ENCODE peak calls at places on chromosomes 1 and 21, in four cellular contexts. M, Y, I and N are unnamed samples.
A peak's percentile ranks its signal among the peaks of the same experiment; 100 is the strongest.

GRCh38 chr1:231421616-231421970 is 494 bp downstream of the EGLN1 start:
- DNase-seq in M (no peak), Y (no peak), I (peak; percentile 44), N (no peak)

GRCh38 chr1:198936371-198937083 is 297.7 kb downstream of the PTPRC start:
- DNase-seq in M (no peak), Y (no peak), I (peak; percentile 25), N (no peak)

GRCh38 chr1:55823521-55824296 is 608.5 kb upstream of the USP24 start:
- DNase-seq in M (no peak), Y (no peak), I (no peak), N (no peak)

GRCh38 chr1:176656257-176656995 is 193.5 kb downstream of the PAPPA2 start:
- DNase-seq in M (no peak), Y (no peak), I (peak; percentile 45), N (peak; percentile 23)

GRCh38 chr21:14736162-14736561 is 190.0 kb upstream of the SAMSN1 start:
- DNase-seq in M (peak; percentile 51), Y (no peak), I (no peak), N (no peak)

GRCh38 chr1:9249263-9249533 is 14.6 kb downstream of the H6PD start:
- DNase-seq in M (no peak), Y (no peak), I (no peak), N (no peak)

GRCh38 chr1:52053862-52054261 is 1.1 kb downstream of the TXNDC12 start:
- DNase-seq in M (no peak), Y (no peak), I (no peak), N (no peak)

GRCh38 chr1:181440510-181440909 is 42.8 kb upstream of the CACNA1E start:
- DNase-seq in M (no peak), Y (no peak), I (no peak), N (no peak)

GRCh38 chr1:6734579-6735397 is 33.2 kb upstream of the DNAJC11 start:
- DNase-seq in M (no peak), Y (no peak), I (no peak), N (no peak)

GRCh38 chr1:50424045-50424939 is 1.0 kb upstream of the DMRTA2 start:
- DNase-seq in M (no peak), Y (no peak), I (no peak), N (peak; percentile 66)

GRCh38 chr1:72037745-72038343 is 244.5 kb downstream of the NEGR1 start:
- DNase-seq in M (peak; percentile 21), Y (peak; percentile 4), I (no peak), N (no peak)

GRCh38 chr1:150551049-150551783 is 2.0 kb downstream of the ADAMTSL4 start:
- DNase-seq in M (no peak), Y (no peak), I (peak; percentile 5), N (no peak)
- TF ChIP-seq POLR2A in M (no peak), Y (no peak), I (no peak), N (no peak)

GRCh38 chr1:204419064-204419403 is 7.4 kb upstream of the PPP1R15B start:
- DNase-seq in M (no peak), Y (no peak), I (no peak), N (peak; percentile 26)

GRCh38 chr1:204416589-204417230 is 5.1 kb upstream of the PPP1R15B start:
- DNase-seq in M (no peak), Y (no peak), I (no peak), N (no peak)

GRCh38 chr1:204418174-204419063 is 6.8 kb upstream of the PPP1R15B start:
- DNase-seq in M (peak; percentile 29), Y (no peak), I (no peak), N (no peak)

GRCh38 chr1:204415351-204415750 is 3.7 kb upstream of the PPP1R15B start:
- DNase-seq in M (no peak), Y (no peak), I (no peak), N (no peak)

DNA sequence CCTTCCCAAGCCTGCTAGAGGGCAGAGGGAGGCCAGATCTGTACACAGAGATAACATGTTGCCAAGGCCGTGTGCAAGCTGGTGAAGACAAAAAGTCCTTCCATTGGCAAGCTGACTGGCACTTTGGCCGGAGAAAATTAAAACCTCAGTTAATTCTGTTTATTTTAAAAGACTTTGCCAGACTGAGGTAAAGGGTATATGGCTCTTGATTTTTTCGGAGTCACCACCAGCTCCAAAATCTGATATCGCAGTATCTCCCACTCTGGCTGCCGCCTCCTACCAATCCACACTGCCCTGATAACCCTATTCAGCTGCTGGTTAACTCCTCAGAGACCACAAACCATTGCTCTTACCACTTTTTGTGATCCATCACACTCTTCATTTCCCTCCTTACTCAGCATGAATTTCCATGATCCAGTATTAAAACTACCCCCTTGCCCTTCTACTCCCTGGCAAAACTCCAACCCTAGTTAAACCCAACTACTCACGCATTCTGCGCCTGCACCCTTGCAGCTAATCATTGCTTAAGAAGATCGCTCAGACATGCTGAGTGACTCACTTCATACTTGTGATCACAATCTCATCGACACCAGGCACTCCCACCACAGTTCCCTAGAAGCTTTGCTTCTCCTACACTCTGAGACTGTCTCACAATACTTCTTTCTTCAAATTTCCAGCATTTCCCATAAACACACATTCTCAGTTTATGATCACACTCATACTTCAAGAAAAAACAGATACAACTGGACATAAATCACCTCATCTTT is 5.8 kb upstream of the PPP1R15B start:
- DNase-seq in M (peak; percentile 84), Y (peak; percentile 83), I (peak; percentile 83), N (peak; percentile 69)
- TF ChIP-seq POLR2A in M (no peak), Y (peak; percentile 32), I (no peak), N (no peak)

GRCh38 chr1:202569393-202570322 is 140.6 kb downstream of the SYT2 start:
- DNase-seq in M (no peak), Y (no peak), I (no peak), N (no peak)
- TF ChIP-seq POLR2A in M (no peak), Y (no peak), I (no peak), N (no peak)

GRCh38 chr1:3068400-3069361 is at the start of gene PRDM16:
- DNase-seq in M (no peak), Y (peak; percentile 50), I (peak; percentile 73), N (peak; percentile 90)
- TF ChIP-seq POLR2A in M (no peak), Y (no peak), I (no peak), N (no peak)

GRCh38 chr1:25543106-25543424 is 341 bp upstream of the LDLRAP1 start:
- DNase-seq in M (no peak), Y (no peak), I (no peak), N (no peak)

GRCh38 chr1:25544819-25545218 is 1.4 kb downstream of the LDLRAP1 start:
- DNase-seq in M (no peak), Y (no peak), I (peak; percentile 54), N (peak; percentile 39)

GRCh38 chr1:25544243-25544764 is 898 bp downstream of the LDLRAP1 start:
- DNase-seq in M (no peak), Y (no peak), I (no peak), N (no peak)

GRCh38 chr1:25541889-25542658 is 1.3 kb upstream of the LDLRAP1 start:
- DNase-seq in M (no peak), Y (no peak), I (no peak), N (no peak)

GRCh38 chr1:25543425-25544242 is at the start of gene LDLRAP1:
- DNase-seq in M (peak; percentile 88), Y (no peak), I (peak; percentile 83), N (peak; percentile 61)
- TF ChIP-seq POLR2A in M (no peak), Y (no peak), I (peak; percentile 96), N (peak; percentile 54)

GRCh38 chr1:118986839-118987430 is 1.2 kb downstream of the TBX15 start:
- DNase-seq in M (peak; percentile 41), Y (no peak), I (no peak), N (no peak)

GRCh38 chr1:118989878-118990378 is 1.8 kb upstream of the TBX15 start:
- DNase-seq in M (no peak), Y (no peak), I (no peak), N (no peak)

GRCh38 chr1:118987431-118988185 is 535 bp downstream of the TBX15 start:
- DNase-seq in M (peak; percentile 52), Y (no peak), I (peak; percentile 45), N (peak; percentile 46)

GRCh38 chr1:118989006-118989736 is 1.0 kb upstream of the TBX15 start:
- DNase-seq in M (no peak), Y (no peak), I (no peak), N (no peak)

DNA sequence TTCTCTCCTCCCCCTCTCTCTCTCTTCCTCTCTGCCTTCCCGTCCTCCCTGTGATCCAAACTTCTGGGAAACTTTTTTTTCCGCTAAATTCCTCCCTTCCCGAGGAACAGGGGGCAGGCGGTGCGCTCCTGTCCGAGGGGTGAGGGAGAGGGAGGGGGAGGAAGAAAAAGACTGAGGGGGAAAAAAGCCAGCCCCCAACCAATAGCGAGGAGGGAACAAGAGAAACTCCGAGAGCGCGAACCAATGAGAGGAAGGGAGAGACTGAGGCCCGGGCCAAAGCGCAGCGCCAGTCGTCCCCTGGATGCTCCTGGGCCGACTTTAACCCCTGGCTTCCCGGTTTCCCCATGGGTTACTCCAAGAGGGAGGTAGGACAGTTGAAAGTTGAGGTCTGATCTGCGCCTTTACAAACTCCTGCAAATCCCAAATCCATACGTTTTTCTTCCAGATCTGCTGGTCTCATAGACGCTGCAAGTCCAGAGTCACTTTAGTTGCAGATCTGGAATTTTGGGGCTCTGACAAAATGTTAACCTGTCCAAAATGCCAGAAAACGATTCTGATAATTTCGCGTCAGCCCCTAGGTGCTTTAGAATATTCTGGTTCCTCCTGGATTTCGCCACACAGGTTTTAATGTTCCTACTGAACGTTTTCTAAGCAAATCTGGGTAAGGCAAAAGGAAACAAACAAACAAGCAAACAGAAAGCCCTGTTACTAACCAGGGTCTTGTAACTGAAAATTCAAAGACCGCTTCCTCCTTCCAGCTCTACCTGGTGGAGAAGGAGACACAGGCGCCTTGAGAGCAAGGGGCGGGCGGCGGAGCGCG is at the start of gene TBX15:
- DNase-seq in M (no peak), Y (no peak), I (no peak), N (no peak)
- TF ChIP-seq POLR2A in M (no peak), Y (no peak), I (no peak), N (no peak)

DNA sequence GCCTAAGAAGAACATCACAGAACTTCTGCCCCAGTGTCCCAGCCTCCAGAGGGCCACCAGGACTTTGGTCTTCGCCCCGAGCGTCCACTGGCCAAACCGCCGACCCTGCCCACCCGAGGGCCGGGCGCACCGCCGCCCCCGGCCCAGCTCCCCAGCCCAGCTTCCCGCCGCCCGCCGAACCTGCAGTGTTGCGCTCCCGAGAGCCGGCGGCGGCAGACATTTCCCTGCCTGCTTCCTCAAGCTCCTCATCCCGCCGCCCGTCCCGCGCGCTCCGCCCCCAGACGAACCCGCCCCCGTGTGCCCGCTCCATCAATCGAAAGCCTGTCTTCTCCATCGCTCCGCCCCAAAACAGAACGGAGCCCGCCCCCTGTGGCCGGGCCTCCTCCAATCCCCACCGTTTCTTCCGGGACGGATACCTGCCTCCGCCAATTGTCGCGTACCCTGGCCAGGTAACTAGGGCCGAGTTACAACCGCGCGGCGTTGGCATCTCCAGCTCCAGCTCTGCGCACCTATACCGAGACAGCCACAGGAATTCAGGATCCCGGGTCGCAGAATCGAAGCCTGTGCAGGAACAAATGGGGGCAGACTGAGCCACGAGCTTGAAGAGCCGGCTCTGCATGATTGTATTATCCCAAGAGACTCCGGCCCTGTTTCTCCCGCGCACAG is 15.2 kb downstream of the INPP5B start:
- DNase-seq in M (peak; percentile 100), Y (peak; percentile 91), I (peak; percentile 98), N (peak; percentile 87)
- TF ChIP-seq POLR2A in M (peak; percentile 78), Y (no peak), I (peak; percentile 36), N (peak; percentile 44)